ENCODE peak calls at places on chromosome 3, in four cellular contexts. N, M, E and L are unnamed samples.

GRCh38 chr3:151837057-151837456 is 23.1 kb downstream of the AADAC start:
- DNase-seq in E (peak; percentile 45), M (no peak), N (no peak), L (peak; percentile 75)

GRCh38 chr3:42667096-42667522 is 13.6 kb downstream of the ZBTB47 start:
- DNase-seq in E (no peak), M (no peak), N (no peak), L (no peak)

GRCh38 chr3:181722156-181722555 is 10.4 kb downstream of the SOX2 start:
- DNase-seq in N (no peak), M (no peak), E (no peak), L (no peak)

GRCh38 chr3:127589600-127590281 is 792 bp downstream of the TPRA1 start:
- DNase-seq in M (no peak), N (no peak), E (no peak), L (no peak)

GRCh38 chr3:136343873-136344281 is 93.7 kb downstream of the PCCB start:
- DNase-seq in N (no peak), M (no peak), E (peak; percentile 97), L (peak; percentile 96)

GRCh38 chr3:64187065-64187959 is 38.0 kb downstream of the PRICKLE2 start:
- DNase-seq in E (peak; percentile 94), N (no peak), M (no peak), L (peak; percentile 95)

GRCh38 chr3:168801792-168802191 is 706.1 kb upstream of the GOLIM4 start:
- DNase-seq in M (no peak), N (no peak), E (peak; percentile 76), L (peak; percentile 49)

GRCh38 chr3:143951351-143951971 is 20.2 kb upstream of the DIPK2A start:
- DNase-seq in N (no peak), E (no peak), M (peak; percentile 3), L (no peak)